ENCODE peak calls at places on chromosomes 16 and 17, in four cellular contexts. F is upper lobe of left lung, O is H7, U is ovary. K is an unnamed sample.

GRCh38 chr16:17544785-17545184 is 74.0 kb upstream of the XYLT1 start:
- DNase-seq in O (peak), U (no peak), F (no peak), K (peak)

GRCh38 chr17:38654411-38655398 is 20.1 kb downstream of the EPOP start:
- DNase-seq in O (peak), F (no peak), U (no peak), K (no peak)

GRCh38 chr16:27430512-27430911 is 28.5 kb downstream of the IL21R start:
- DNase-seq in U (no peak), F (no peak), O (no peak), K (no peak)

GRCh38 chr16:759110-759910 is 1.2 kb upstream of the MSLN start:
- DNase-seq in O (no peak), F (peak), U (no peak), K (no peak)

GRCh38 chr17:38871247-38871991 is 1.6 kb downstream of the LASP1 start:
- DNase-seq in F (peak), U (peak), O (peak), K (no peak)

GRCh38 chr17:68522266-68522665 is 10.0 kb downstream of the PRKAR1A start:
- DNase-seq in U (no peak), O (no peak), F (no peak), K (no peak)

GRCh38 chr16:58464047-58464915 is 35.7 kb upstream of the NDRG4 start:
- DNase-seq in O (peak), F (no peak), U (no peak), K (no peak)

GRCh38 chr17:36686123-36686669 is 84.8 kb downstream of the MRM1 start:
- DNase-seq in O (no peak), U (no peak), F (no peak), K (no peak)

GRCh38 chr17:77696720-77697460 is 261.6 kb upstream of the TNRC6C start:
- DNase-seq in O (peak), U (no peak), F (no peak), K (no peak)

GRCh38 chr17:20210180-20210579 is 201.0 kb downstream of the SPECC1 start:
- DNase-seq in U (no peak), O (no peak), F (no peak), K (no peak)

GRCh38 chr16:66335704-66336329 is 30.7 kb upstream of the CDH5 start:
- DNase-seq in O (no peak), U (peak), F (no peak), K (no peak)

GRCh38 chr17:55295411-55296170 is 30.8 kb downstream of the HLF start:
- DNase-seq in U (no peak), F (peak), O (peak), K (peak)

GRCh38 chr16:71373073-71373472 is 14.6 kb downstream of the CALB2 start:
- DNase-seq in O (no peak), U (no peak), F (no peak), K (no peak)

GRCh38 chr16:60318486-60318885 is 1584.4 kb upstream of the GOT2 start:
- DNase-seq in O (no peak), U (no peak), F (no peak), K (no peak)

GRCh38 chr16:75045424-75045823 is 46.6 kb downstream of the ZNRF1 start:
- DNase-seq in U (no peak), O (no peak), F (no peak), K (no peak)

GRCh38 chr16:53775821-53776431 is 72.0 kb downstream of the FTO start:
- DNase-seq in F (peak), U (no peak), O (no peak), K (no peak)

GRCh38 chr17:8894189-8894611 is 26.7 kb upstream of the PIK3R6 start:
- DNase-seq in F (no peak), U (no peak), O (peak), K (no peak)

GRCh38 chr16:83044589-83044988 is 417.8 kb downstream of the CDH13 start:
- DNase-seq in U (no peak), F (no peak), O (no peak), K (no peak)

GRCh38 chr16:69123894-69124293 is 8.5 kb downstream of the CHTF8 start:
- DNase-seq in F (peak), O (peak), U (peak), K (peak)

GRCh38 chr17:50558955-50559614 is 1.4 kb upstream of the CACNA1G start:
- DNase-seq in U (no peak), F (peak), O (peak), K (no peak)

GRCh38 chr17:50560931-50561750 is 626 bp downstream of the CACNA1G start:
- DNase-seq in O (peak), U (no peak), F (no peak), K (no peak)

GRCh38 chr17:50561796-50562195 is 1.3 kb downstream of the CACNA1G start:
- DNase-seq in O (peak), F (no peak), U (no peak), K (no peak)

GRCh38 chr17:50559674-50560184 is 786 bp upstream of the CACNA1G start:
- DNase-seq in U (peak), O (peak), F (peak), K (no peak)

DNA sequence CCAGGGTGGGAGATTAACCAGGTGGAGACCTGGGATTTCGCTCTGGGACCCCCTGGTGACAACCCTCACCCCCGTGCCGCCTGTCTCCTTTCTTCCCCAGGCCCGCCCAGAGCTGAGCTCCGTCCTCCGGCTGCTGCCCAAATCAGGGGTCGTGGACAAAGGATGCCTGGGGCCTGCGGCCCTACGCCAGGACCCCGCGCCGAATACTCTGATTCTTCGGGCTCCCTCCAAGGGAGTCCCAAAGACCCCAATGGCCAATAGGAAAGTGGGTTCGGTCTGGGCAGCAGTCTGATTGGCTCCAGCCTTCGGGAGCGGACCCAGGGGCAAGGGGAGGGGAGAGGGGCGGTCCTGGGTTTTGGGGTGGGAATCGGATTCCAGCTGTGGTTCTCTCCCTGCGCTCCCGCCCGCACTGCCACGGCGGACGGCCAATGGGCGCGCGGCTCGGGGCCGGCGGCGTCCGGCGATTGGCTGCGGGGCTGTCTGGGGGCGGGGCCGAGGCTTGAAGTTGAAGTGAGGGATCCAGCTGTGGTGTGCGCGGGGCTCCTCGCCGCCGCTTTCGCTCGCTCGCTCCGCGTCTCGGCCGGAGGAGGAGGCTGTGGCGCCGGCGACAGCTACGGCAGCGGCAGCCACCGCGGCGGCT is at the start of gene CACNA1G:
- DNase-seq in O (peak), F (peak), U (peak), K (peak)
- H3K4me3 ChIP-seq in O (peak), F (peak), U (peak), K (no peak)

GRCh38 chr16:81786321-81786720 is 7.2 kb downstream of the PLCG2 start:
- DNase-seq in U (no peak), O (peak), F (no peak), K (no peak)

GRCh38 chr16:81785138-81785924 is 6.2 kb downstream of the PLCG2 start:
- DNase-seq in U (no peak), F (no peak), O (no peak), K (no peak)

GRCh38 chr16:81786868-81787267 is 7.8 kb downstream of the PLCG2 start:
- DNase-seq in O (no peak), U (no peak), F (no peak), K (no peak)

GRCh38 chr16:81787659-81788058 is 8.6 kb downstream of the PLCG2 start:
- DNase-seq in F (no peak), U (no peak), O (no peak), K (no peak)

DNA sequence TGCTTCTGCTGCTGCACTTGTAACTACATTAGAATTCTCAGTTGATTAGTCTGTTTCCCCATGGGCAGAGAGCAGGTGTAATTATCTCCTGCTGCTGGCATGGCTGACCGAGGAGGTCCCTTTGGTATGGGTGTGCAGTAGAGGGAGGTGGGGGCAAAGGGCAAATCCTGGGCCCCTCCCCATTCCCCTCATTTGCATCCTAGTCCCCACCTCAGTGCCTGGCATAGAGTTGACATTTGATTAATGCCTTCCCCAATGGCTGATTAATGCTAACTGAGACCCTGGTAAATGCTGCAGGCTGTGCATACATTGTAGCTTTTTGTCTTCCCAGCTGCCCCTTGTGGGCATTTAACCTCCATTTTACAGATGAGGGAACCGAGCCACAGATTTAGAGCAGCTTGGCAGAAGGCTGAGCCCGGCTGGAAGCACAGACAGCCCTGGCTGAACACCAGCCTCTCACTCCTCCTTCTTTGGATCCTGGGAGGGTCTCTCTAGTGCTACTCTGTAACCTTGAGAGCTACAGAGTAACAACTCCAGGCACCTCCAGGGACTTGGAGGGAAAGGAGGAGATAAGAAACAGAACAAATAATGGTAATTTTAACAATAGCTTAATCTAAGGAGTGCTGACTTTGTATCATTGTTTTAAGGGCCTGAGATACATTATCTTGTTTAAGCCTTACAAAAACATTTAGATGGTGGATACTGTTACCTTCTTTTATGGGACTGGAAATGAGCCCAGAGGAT is 5.1 kb downstream of the PLCG2 start:
- DNase-seq in O (no peak), U (no peak), F (no peak), K (no peak)
- H3K4me3 ChIP-seq in O (no peak), U (no peak), F (no peak), K (no peak)

GRCh38 chr17:29345066-29345465 is 45.1 kb upstream of the TAOK1 start:
- DNase-seq in F (no peak), U (no peak), O (no peak), K (no peak)

GRCh38 chr17:29347831-29348281 is 42.3 kb upstream of the TAOK1 start:
- DNase-seq in F (no peak), O (no peak), U (no peak), K (no peak)

GRCh38 chr17:29346462-29346861 is 43.7 kb upstream of the TAOK1 start:
- DNase-seq in F (no peak), O (no peak), U (no peak), K (no peak)

GRCh38 chr17:29352146-29352545 is 38.0 kb upstream of the TAOK1 start:
- DNase-seq in F (no peak), U (no peak), O (no peak), K (no peak)

DNA sequence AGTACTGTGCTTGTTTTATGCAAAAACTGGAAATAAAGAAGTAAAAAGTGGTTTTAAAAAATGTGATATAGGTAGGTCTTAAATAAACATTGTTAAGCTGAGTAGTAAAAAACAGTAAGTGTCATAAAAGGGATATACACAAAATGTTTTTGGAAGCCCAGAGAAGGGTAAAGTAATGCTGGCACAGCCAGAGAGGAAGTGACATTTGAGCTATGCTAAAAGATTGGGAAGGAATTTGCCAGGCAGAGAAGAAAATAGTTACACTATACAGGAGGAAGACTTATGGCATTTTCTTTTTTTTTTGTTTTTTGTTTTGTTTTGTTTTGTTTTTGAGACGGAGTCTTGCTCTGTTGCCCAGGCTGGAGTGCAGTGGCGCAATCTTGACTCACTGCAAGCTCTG is 40.8 kb upstream of the TAOK1 start:
- DNase-seq in F (no peak), O (no peak), U (no peak), K (no peak)
- H3K4me3 ChIP-seq in F (no peak), O (no peak), U (no peak), K (no peak)

DNA sequence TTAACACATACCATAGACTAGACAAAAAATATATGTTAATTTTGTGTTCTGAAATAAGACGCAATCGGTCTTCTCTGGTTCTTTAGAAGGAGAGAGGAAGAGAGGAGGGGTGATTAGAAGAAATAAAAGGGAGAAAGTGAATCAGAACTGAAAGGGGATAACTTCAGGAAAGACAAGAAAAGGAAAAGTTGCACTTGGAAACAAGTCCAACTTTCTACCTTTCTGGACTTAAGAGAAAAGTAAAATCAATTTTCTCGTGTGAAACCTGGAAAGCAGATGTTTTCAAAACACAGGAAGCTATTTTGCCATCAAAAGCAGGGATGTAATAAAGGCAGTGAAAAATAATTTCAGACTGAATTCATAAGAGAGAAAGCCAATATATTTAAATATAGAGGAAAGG is 11.9 kb upstream of the ZFHX3 start:
- DNase-seq in O (no peak), U (no peak), F (no peak), K (no peak)
- H3K4me3 ChIP-seq in O (no peak), U (no peak), F (peak), K (no peak)

GRCh38 chr17:4999429-5000093 is 1.8 kb downstream of the KIF1C start:
- DNase-seq in U (no peak), F (no peak), O (no peak), K (no peak)
- H3K4me3 ChIP-seq in U (peak), F (no peak), O (peak), K (no peak)

GRCh38 chr17:27244481-27245223 is 49.3 kb upstream of the WSB1 start:
- DNase-seq in O (peak), F (peak), U (peak), K (no peak)
- H3K4me3 ChIP-seq in O (no peak), F (no peak), U (no peak), K (no peak)

GRCh38 chr17:63960006-63960405 is 12.7 kb downstream of the SCN4A start:
- DNase-seq in O (no peak), F (no peak), U (no peak), K (no peak)

GRCh38 chr17:63963123-63963522 is 9.6 kb downstream of the SCN4A start:
- DNase-seq in F (no peak), U (no peak), O (no peak), K (no peak)

GRCh38 chr17:63960430-63960829 is 12.3 kb downstream of the SCN4A start:
- DNase-seq in O (peak), F (no peak), U (no peak), K (no peak)

GRCh38 chr17:63962298-63962744 is 10.4 kb downstream of the SCN4A start:
- DNase-seq in U (no peak), F (no peak), O (no peak), K (no peak)

DNA sequence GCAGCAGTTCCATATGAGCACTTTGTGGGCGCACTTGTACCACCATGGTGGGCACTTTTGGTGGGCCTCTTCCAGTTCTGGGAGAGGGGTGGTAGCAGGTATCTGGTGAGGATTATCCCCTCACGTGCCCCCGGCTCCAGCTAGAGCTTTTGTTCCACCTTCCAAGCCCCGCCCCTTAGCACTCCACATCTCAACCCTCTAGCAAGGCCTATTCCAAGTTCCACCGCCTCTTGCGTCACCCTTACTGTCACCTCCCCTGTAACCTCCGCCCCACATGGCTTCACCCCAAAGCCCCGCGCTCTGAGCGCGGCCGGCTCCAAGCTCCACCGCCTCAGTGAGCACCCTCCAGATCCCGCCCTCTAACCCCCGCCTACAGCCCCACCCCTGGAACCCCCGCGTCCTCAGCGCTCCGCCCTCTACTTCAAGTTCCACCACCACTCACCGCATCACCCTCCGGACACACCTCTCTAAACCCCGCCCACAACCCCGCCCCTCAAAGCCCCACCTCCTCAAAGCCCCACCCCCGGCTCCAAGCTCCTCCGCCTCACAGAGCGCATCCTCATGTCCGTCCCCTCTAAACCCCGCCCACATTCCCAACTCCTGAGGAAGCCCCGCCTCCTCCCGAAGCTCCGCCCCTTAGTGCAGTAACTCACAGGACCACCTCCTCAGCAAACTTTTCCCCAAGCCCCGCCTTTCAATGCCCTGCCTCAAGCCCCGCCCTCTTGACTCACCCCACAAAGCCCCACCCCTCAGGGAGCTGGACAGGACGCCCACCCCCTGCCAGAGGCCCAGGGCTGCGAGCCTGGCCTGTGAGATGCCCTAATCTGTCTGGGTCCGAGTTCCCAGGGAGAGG is 11.1 kb downstream of the SCN4A start:
- DNase-seq in U (peak), F (peak), O (peak), K (peak)
- H3K4me3 ChIP-seq in U (no peak), F (no peak), O (peak), K (no peak)